ENCODE peak calls at places on chromosome 1, in five cellular contexts. One of them, this sample, is unnamed.

GRCh38 chr1:160103658-160104519 is 5.5 kb upstream of the IGSF8 start:
- DNase-seq in NCI-H1417 treated with DMSO at 0.1 percent for 48 hours: no peak
- DNase-seq in GM23248: no peak
- DNase-seq in activated T-cell treated with anti-CD3 and anti-CD28 coated beads, Interleukin-2, amount 50 U/mL, for 72 hours: no peak
- DNase-seq in stimulated activated CD8-positive, alpha-beta memory T cell treated with anti-CD3 and anti-CD28 coated beads, Interleukin-15, amount 100 ng/mL, for 4 hours: no peak
- DNase-seq in this sample: no peak

GRCh38 chr1:183215076-183215720 is 29.1 kb downstream of the LAMC2 start:
- DNase-seq in NCI-H1417 treated with DMSO at 0.1 percent for 48 hours: no peak
- DNase-seq in GM23248: no peak
- DNase-seq in activated T-cell treated with anti-CD3 and anti-CD28 coated beads, Interleukin-2, amount 50 U/mL, for 72 hours: no peak
- DNase-seq in stimulated activated CD8-positive, alpha-beta memory T cell treated with anti-CD3 and anti-CD28 coated beads, Interleukin-15, amount 100 ng/mL, for 4 hours: no peak
- DNase-seq in this sample: no peak

GRCh38 chr1:14897080-14897449 is 256.5 kb upstream of the TMEM51 start:
- DNase-seq in NCI-H1417 treated with DMSO at 0.1 percent for 48 hours: no peak
- DNase-seq in GM23248: peak; percentile 18
- DNase-seq in activated T-cell treated with anti-CD3 and anti-CD28 coated beads, Interleukin-2, amount 50 U/mL, for 72 hours: no peak
- DNase-seq in stimulated activated CD8-positive, alpha-beta memory T cell treated with anti-CD3 and anti-CD28 coated beads, Interleukin-15, amount 100 ng/mL, for 4 hours: no peak
- DNase-seq in this sample: no peak

GRCh38 chr1:59422921-59423575 is 126.2 kb downstream of the FGGY start:
- DNase-seq in NCI-H1417 treated with DMSO at 0.1 percent for 48 hours: no peak
- DNase-seq in GM23248: peak; percentile 48
- DNase-seq in activated T-cell treated with anti-CD3 and anti-CD28 coated beads, Interleukin-2, amount 50 U/mL, for 72 hours: no peak
- DNase-seq in stimulated activated CD8-positive, alpha-beta memory T cell treated with anti-CD3 and anti-CD28 coated beads, Interleukin-15, amount 100 ng/mL, for 4 hours: no peak
- DNase-seq in this sample: peak; percentile 73

GRCh38 chr1:27724961-27725373 is 794 bp upstream of the FAM76A start:
- DNase-seq in NCI-H1417 treated with DMSO at 0.1 percent for 48 hours: peak; percentile 44
- DNase-seq in GM23248: peak; percentile 42
- DNase-seq in activated T-cell treated with anti-CD3 and anti-CD28 coated beads, Interleukin-2, amount 50 U/mL, for 72 hours: no peak
- DNase-seq in stimulated activated CD8-positive, alpha-beta memory T cell treated with anti-CD3 and anti-CD28 coated beads, Interleukin-15, amount 100 ng/mL, for 4 hours: no peak
- DNase-seq in this sample: peak; percentile 67

GRCh38 chr1:5622412-5622811 is 369.8 kb downstream of the NPHP4 start:
- DNase-seq in NCI-H1417 treated with DMSO at 0.1 percent for 48 hours: no peak
- DNase-seq in GM23248: peak; percentile 8
- DNase-seq in activated T-cell treated with anti-CD3 and anti-CD28 coated beads, Interleukin-2, amount 50 U/mL, for 72 hours: no peak
- DNase-seq in stimulated activated CD8-positive, alpha-beta memory T cell treated with anti-CD3 and anti-CD28 coated beads, Interleukin-15, amount 100 ng/mL, for 4 hours: no peak
- DNase-seq in this sample: no peak

GRCh38 chr1:35876988-35877387 is 6.0 kb upstream of the AGO1 start:
- DNase-seq in NCI-H1417 treated with DMSO at 0.1 percent for 48 hours: no peak
- DNase-seq in GM23248: peak; percentile 49
- DNase-seq in activated T-cell treated with anti-CD3 and anti-CD28 coated beads, Interleukin-2, amount 50 U/mL, for 72 hours: no peak
- DNase-seq in stimulated activated CD8-positive, alpha-beta memory T cell treated with anti-CD3 and anti-CD28 coated beads, Interleukin-15, amount 100 ng/mL, for 4 hours: no peak
- DNase-seq in this sample: no peak

GRCh38 chr1:236950365-236950764 is 53.9 kb downstream of the MT1HL1 start:
- DNase-seq in NCI-H1417 treated with DMSO at 0.1 percent for 48 hours: no peak
- DNase-seq in GM23248: no peak
- DNase-seq in activated T-cell treated with anti-CD3 and anti-CD28 coated beads, Interleukin-2, amount 50 U/mL, for 72 hours: no peak
- DNase-seq in stimulated activated CD8-positive, alpha-beta memory T cell treated with anti-CD3 and anti-CD28 coated beads, Interleukin-15, amount 100 ng/mL, for 4 hours: no peak
- DNase-seq in this sample: no peak

GRCh38 chr1:228454238-228454637 is 32.9 kb upstream of the RNF187 start:
- DNase-seq in NCI-H1417 treated with DMSO at 0.1 percent for 48 hours: no peak
- DNase-seq in GM23248: no peak
- DNase-seq in activated T-cell treated with anti-CD3 and anti-CD28 coated beads, Interleukin-2, amount 50 U/mL, for 72 hours: no peak
- DNase-seq in stimulated activated CD8-positive, alpha-beta memory T cell treated with anti-CD3 and anti-CD28 coated beads, Interleukin-15, amount 100 ng/mL, for 4 hours: no peak
- DNase-seq in this sample: no peak

GRCh38 chr1:202145325-202146140 is 996 bp upstream of the ARL8A start:
- DNase-seq in NCI-H1417 treated with DMSO at 0.1 percent for 48 hours: no peak
- DNase-seq in GM23248: peak; percentile 29
- DNase-seq in activated T-cell treated with anti-CD3 and anti-CD28 coated beads, Interleukin-2, amount 50 U/mL, for 72 hours: peak; percentile 70
- DNase-seq in stimulated activated CD8-positive, alpha-beta memory T cell treated with anti-CD3 and anti-CD28 coated beads, Interleukin-15, amount 100 ng/mL, for 4 hours: no peak
- DNase-seq in this sample: no peak

GRCh38 chr1:90313756-90314155 is 318.8 kb downstream of the ZNF326 start:
- DNase-seq in NCI-H1417 treated with DMSO at 0.1 percent for 48 hours: no peak
- DNase-seq in GM23248: no peak
- DNase-seq in activated T-cell treated with anti-CD3 and anti-CD28 coated beads, Interleukin-2, amount 50 U/mL, for 72 hours: no peak
- DNase-seq in stimulated activated CD8-positive, alpha-beta memory T cell treated with anti-CD3 and anti-CD28 coated beads, Interleukin-15, amount 100 ng/mL, for 4 hours: no peak
- DNase-seq in this sample: no peak

GRCh38 chr1:19398309-19398760 is 86.2 kb downstream of the SLC66A1 start:
- DNase-seq in NCI-H1417 treated with DMSO at 0.1 percent for 48 hours: no peak
- DNase-seq in GM23248: peak; percentile 99
- DNase-seq in activated T-cell treated with anti-CD3 and anti-CD28 coated beads, Interleukin-2, amount 50 U/mL, for 72 hours: peak; percentile 42
- DNase-seq in stimulated activated CD8-positive, alpha-beta memory T cell treated with anti-CD3 and anti-CD28 coated beads, Interleukin-15, amount 100 ng/mL, for 4 hours: no peak
- DNase-seq in this sample: no peak

GRCh38 chr1:246483204-246483933 is 23.7 kb downstream of the SMYD3 start:
- DNase-seq in NCI-H1417 treated with DMSO at 0.1 percent for 48 hours: no peak
- DNase-seq in GM23248: peak; percentile 42
- DNase-seq in activated T-cell treated with anti-CD3 and anti-CD28 coated beads, Interleukin-2, amount 50 U/mL, for 72 hours: no peak
- DNase-seq in stimulated activated CD8-positive, alpha-beta memory T cell treated with anti-CD3 and anti-CD28 coated beads, Interleukin-15, amount 100 ng/mL, for 4 hours: no peak
- DNase-seq in this sample: no peak

GRCh38 chr1:99122039-99122438 is 117.4 kb upstream of the PLPPR5 start:
- DNase-seq in NCI-H1417 treated with DMSO at 0.1 percent for 48 hours: no peak
- DNase-seq in GM23248: no peak
- DNase-seq in activated T-cell treated with anti-CD3 and anti-CD28 coated beads, Interleukin-2, amount 50 U/mL, for 72 hours: no peak
- DNase-seq in stimulated activated CD8-positive, alpha-beta memory T cell treated with anti-CD3 and anti-CD28 coated beads, Interleukin-15, amount 100 ng/mL, for 4 hours: no peak
- DNase-seq in this sample: no peak

GRCh38 chr1:233376711-233377110 is 49.2 kb downstream of the MAP3K21 start:
- DNase-seq in NCI-H1417 treated with DMSO at 0.1 percent for 48 hours: no peak
- DNase-seq in GM23248: no peak
- DNase-seq in activated T-cell treated with anti-CD3 and anti-CD28 coated beads, Interleukin-2, amount 50 U/mL, for 72 hours: no peak
- DNase-seq in stimulated activated CD8-positive, alpha-beta memory T cell treated with anti-CD3 and anti-CD28 coated beads, Interleukin-15, amount 100 ng/mL, for 4 hours: no peak
- DNase-seq in this sample: no peak

GRCh38 chr1:162011337-162012012 is 12.2 kb downstream of the OLFML2B start:
- DNase-seq in NCI-H1417 treated with DMSO at 0.1 percent for 48 hours: no peak
- DNase-seq in GM23248: no peak
- DNase-seq in activated T-cell treated with anti-CD3 and anti-CD28 coated beads, Interleukin-2, amount 50 U/mL, for 72 hours: no peak
- DNase-seq in stimulated activated CD8-positive, alpha-beta memory T cell treated with anti-CD3 and anti-CD28 coated beads, Interleukin-15, amount 100 ng/mL, for 4 hours: no peak
- DNase-seq in this sample: peak; percentile 64

GRCh38 chr1:205809469-205809868 is 3.5 kb downstream of the SLC41A1 start:
- DNase-seq in NCI-H1417 treated with DMSO at 0.1 percent for 48 hours: no peak
- DNase-seq in GM23248: no peak
- DNase-seq in activated T-cell treated with anti-CD3 and anti-CD28 coated beads, Interleukin-2, amount 50 U/mL, for 72 hours: no peak
- DNase-seq in stimulated activated CD8-positive, alpha-beta memory T cell treated with anti-CD3 and anti-CD28 coated beads, Interleukin-15, amount 100 ng/mL, for 4 hours: no peak
- DNase-seq in this sample: no peak

GRCh38 chr1:8297245-8297644 is 20.7 kb upstream of the SLC45A1 start:
- DNase-seq in NCI-H1417 treated with DMSO at 0.1 percent for 48 hours: no peak
- DNase-seq in GM23248: no peak
- DNase-seq in activated T-cell treated with anti-CD3 and anti-CD28 coated beads, Interleukin-2, amount 50 U/mL, for 72 hours: no peak
- DNase-seq in stimulated activated CD8-positive, alpha-beta memory T cell treated with anti-CD3 and anti-CD28 coated beads, Interleukin-15, amount 100 ng/mL, for 4 hours: no peak
- DNase-seq in this sample: no peak

GRCh38 chr1:220879090-220879508 is at the start of gene HLX:
- DNase-seq in NCI-H1417 treated with DMSO at 0.1 percent for 48 hours: no peak
- DNase-seq in GM23248: peak; percentile 98
- DNase-seq in activated T-cell treated with anti-CD3 and anti-CD28 coated beads, Interleukin-2, amount 50 U/mL, for 72 hours: peak; percentile 50
- DNase-seq in stimulated activated CD8-positive, alpha-beta memory T cell treated with anti-CD3 and anti-CD28 coated beads, Interleukin-15, amount 100 ng/mL, for 4 hours: no peak
- DNase-seq in this sample: peak; percentile 97

GRCh38 chr1:234495231-234495990 is 16.4 kb upstream of the TARBP1 start:
- DNase-seq in NCI-H1417 treated with DMSO at 0.1 percent for 48 hours: no peak
- DNase-seq in GM23248: peak; percentile 91
- DNase-seq in activated T-cell treated with anti-CD3 and anti-CD28 coated beads, Interleukin-2, amount 50 U/mL, for 72 hours: peak; percentile 50
- DNase-seq in stimulated activated CD8-positive, alpha-beta memory T cell treated with anti-CD3 and anti-CD28 coated beads, Interleukin-15, amount 100 ng/mL, for 4 hours: no peak
- DNase-seq in this sample: no peak

GRCh38 chr1:226603030-226603960 is 54.7 kb downstream of the STUM start:
- DNase-seq in NCI-H1417 treated with DMSO at 0.1 percent for 48 hours: no peak
- DNase-seq in GM23248: peak; percentile 92
- DNase-seq in activated T-cell treated with anti-CD3 and anti-CD28 coated beads, Interleukin-2, amount 50 U/mL, for 72 hours: no peak
- DNase-seq in stimulated activated CD8-positive, alpha-beta memory T cell treated with anti-CD3 and anti-CD28 coated beads, Interleukin-15, amount 100 ng/mL, for 4 hours: no peak
- DNase-seq in this sample: peak; percentile 78

GRCh38 chr1:80363689-80364475 is 1357.4 kb upstream of the ADGRL4 start:
- DNase-seq in NCI-H1417 treated with DMSO at 0.1 percent for 48 hours: no peak
- DNase-seq in GM23248: no peak
- DNase-seq in activated T-cell treated with anti-CD3 and anti-CD28 coated beads, Interleukin-2, amount 50 U/mL, for 72 hours: no peak
- DNase-seq in stimulated activated CD8-positive, alpha-beta memory T cell treated with anti-CD3 and anti-CD28 coated beads, Interleukin-15, amount 100 ng/mL, for 4 hours: no peak
- DNase-seq in this sample: no peak

GRCh38 chr1:213127074-213127473 is 76.0 kb downstream of the RPS6KC1 start:
- DNase-seq in NCI-H1417 treated with DMSO at 0.1 percent for 48 hours: no peak
- DNase-seq in GM23248: peak; percentile 54
- DNase-seq in activated T-cell treated with anti-CD3 and anti-CD28 coated beads, Interleukin-2, amount 50 U/mL, for 72 hours: no peak
- DNase-seq in stimulated activated CD8-positive, alpha-beta memory T cell treated with anti-CD3 and anti-CD28 coated beads, Interleukin-15, amount 100 ng/mL, for 4 hours: no peak
- DNase-seq in this sample: no peak

GRCh38 chr1:229381234-229381633 is 38.4 kb upstream of the CCSAP start:
- DNase-seq in NCI-H1417 treated with DMSO at 0.1 percent for 48 hours: no peak
- DNase-seq in GM23248: no peak
- DNase-seq in activated T-cell treated with anti-CD3 and anti-CD28 coated beads, Interleukin-2, amount 50 U/mL, for 72 hours: no peak
- DNase-seq in stimulated activated CD8-positive, alpha-beta memory T cell treated with anti-CD3 and anti-CD28 coated beads, Interleukin-15, amount 100 ng/mL, for 4 hours: no peak
- DNase-seq in this sample: no peak

GRCh38 chr1:235027076-235027861 is 101.4 kb downstream of the TOMM20 start:
- DNase-seq in NCI-H1417 treated with DMSO at 0.1 percent for 48 hours: no peak
- DNase-seq in GM23248: no peak
- DNase-seq in activated T-cell treated with anti-CD3 and anti-CD28 coated beads, Interleukin-2, amount 50 U/mL, for 72 hours: no peak
- DNase-seq in stimulated activated CD8-positive, alpha-beta memory T cell treated with anti-CD3 and anti-CD28 coated beads, Interleukin-15, amount 100 ng/mL, for 4 hours: no peak
- DNase-seq in this sample: no peak

GRCh38 chr1:53361541-53361961 is 33.7 kb upstream of the LRP8 start:
- DNase-seq in NCI-H1417 treated with DMSO at 0.1 percent for 48 hours: no peak
- DNase-seq in GM23248: no peak
- DNase-seq in activated T-cell treated with anti-CD3 and anti-CD28 coated beads, Interleukin-2, amount 50 U/mL, for 72 hours: no peak
- DNase-seq in stimulated activated CD8-positive, alpha-beta memory T cell treated with anti-CD3 and anti-CD28 coated beads, Interleukin-15, amount 100 ng/mL, for 4 hours: no peak
- DNase-seq in this sample: no peak

GRCh38 chr1:179003474-179004066 is 22.1 kb upstream of the FAM20B start:
- DNase-seq in NCI-H1417 treated with DMSO at 0.1 percent for 48 hours: no peak
- DNase-seq in GM23248: no peak
- DNase-seq in activated T-cell treated with anti-CD3 and anti-CD28 coated beads, Interleukin-2, amount 50 U/mL, for 72 hours: no peak
- DNase-seq in stimulated activated CD8-positive, alpha-beta memory T cell treated with anti-CD3 and anti-CD28 coated beads, Interleukin-15, amount 100 ng/mL, for 4 hours: no peak
- DNase-seq in this sample: no peak

GRCh38 chr1:114581335-114582287 is at the start of gene BCAS2:
- DNase-seq in NCI-H1417 treated with DMSO at 0.1 percent for 48 hours: peak; percentile 91
- DNase-seq in GM23248: peak; percentile 99
- DNase-seq in activated T-cell treated with anti-CD3 and anti-CD28 coated beads, Interleukin-2, amount 50 U/mL, for 72 hours: peak; percentile 93
- DNase-seq in stimulated activated CD8-positive, alpha-beta memory T cell treated with anti-CD3 and anti-CD28 coated beads, Interleukin-15, amount 100 ng/mL, for 4 hours: peak; percentile 92
- DNase-seq in this sample: peak; percentile 97

GRCh38 chr1:19435851-19436465 is 49.4 kb downstream of the CAPZB start:
- DNase-seq in NCI-H1417 treated with DMSO at 0.1 percent for 48 hours: no peak
- DNase-seq in GM23248: peak; percentile 94
- DNase-seq in activated T-cell treated with anti-CD3 and anti-CD28 coated beads, Interleukin-2, amount 50 U/mL, for 72 hours: no peak
- DNase-seq in stimulated activated CD8-positive, alpha-beta memory T cell treated with anti-CD3 and anti-CD28 coated beads, Interleukin-15, amount 100 ng/mL, for 4 hours: no peak
- DNase-seq in this sample: no peak

GRCh38 chr1:212979340-212980122 is 29.2 kb downstream of the VASH2 start:
- DNase-seq in NCI-H1417 treated with DMSO at 0.1 percent for 48 hours: no peak
- DNase-seq in GM23248: no peak
- DNase-seq in activated T-cell treated with anti-CD3 and anti-CD28 coated beads, Interleukin-2, amount 50 U/mL, for 72 hours: peak; percentile 52
- DNase-seq in stimulated activated CD8-positive, alpha-beta memory T cell treated with anti-CD3 and anti-CD28 coated beads, Interleukin-15, amount 100 ng/mL, for 4 hours: peak; percentile 6
- DNase-seq in this sample: no peak

GRCh38 chr1:241611063-241611462 is 29.1 kb downstream of the CHML start:
- DNase-seq in NCI-H1417 treated with DMSO at 0.1 percent for 48 hours: peak; percentile 23
- DNase-seq in GM23248: peak; percentile 69
- DNase-seq in activated T-cell treated with anti-CD3 and anti-CD28 coated beads, Interleukin-2, amount 50 U/mL, for 72 hours: no peak
- DNase-seq in stimulated activated CD8-positive, alpha-beta memory T cell treated with anti-CD3 and anti-CD28 coated beads, Interleukin-15, amount 100 ng/mL, for 4 hours: no peak
- DNase-seq in this sample: no peak

GRCh38 chr1:99546432-99547416 is 99.2 kb upstream of the PALMD start:
- DNase-seq in NCI-H1417 treated with DMSO at 0.1 percent for 48 hours: no peak
- DNase-seq in GM23248: peak; percentile 42
- DNase-seq in activated T-cell treated with anti-CD3 and anti-CD28 coated beads, Interleukin-2, amount 50 U/mL, for 72 hours: no peak
- DNase-seq in stimulated activated CD8-positive, alpha-beta memory T cell treated with anti-CD3 and anti-CD28 coated beads, Interleukin-15, amount 100 ng/mL, for 4 hours: no peak
- DNase-seq in this sample: no peak

GRCh38 chr1:227782226-227782625 is 33.2 kb upstream of the PRSS38 start:
- DNase-seq in NCI-H1417 treated with DMSO at 0.1 percent for 48 hours: no peak
- DNase-seq in GM23248: no peak
- DNase-seq in activated T-cell treated with anti-CD3 and anti-CD28 coated beads, Interleukin-2, amount 50 U/mL, for 72 hours: no peak
- DNase-seq in stimulated activated CD8-positive, alpha-beta memory T cell treated with anti-CD3 and anti-CD28 coated beads, Interleukin-15, amount 100 ng/mL, for 4 hours: no peak
- DNase-seq in this sample: peak; percentile 25

GRCh38 chr1:244113532-244114320 is 62.6 kb downstream of the ZBTB18 start:
- DNase-seq in NCI-H1417 treated with DMSO at 0.1 percent for 48 hours: no peak
- DNase-seq in GM23248: peak; percentile 59
- DNase-seq in activated T-cell treated with anti-CD3 and anti-CD28 coated beads, Interleukin-2, amount 50 U/mL, for 72 hours: no peak
- DNase-seq in stimulated activated CD8-positive, alpha-beta memory T cell treated with anti-CD3 and anti-CD28 coated beads, Interleukin-15, amount 100 ng/mL, for 4 hours: no peak
- DNase-seq in this sample: no peak

GRCh38 chr1:222084996-222085395 is 343.1 kb upstream of the DUSP10 start:
- DNase-seq in NCI-H1417 treated with DMSO at 0.1 percent for 48 hours: no peak
- DNase-seq in GM23248: peak; percentile 94
- DNase-seq in activated T-cell treated with anti-CD3 and anti-CD28 coated beads, Interleukin-2, amount 50 U/mL, for 72 hours: no peak
- DNase-seq in stimulated activated CD8-positive, alpha-beta memory T cell treated with anti-CD3 and anti-CD28 coated beads, Interleukin-15, amount 100 ng/mL, for 4 hours: no peak
- DNase-seq in this sample: no peak

GRCh38 chr1:1122078-1122811 is 6.4 kb upstream of the C1orf159 start:
- DNase-seq in NCI-H1417 treated with DMSO at 0.1 percent for 48 hours: no peak
- DNase-seq in GM23248: peak; percentile 89
- DNase-seq in activated T-cell treated with anti-CD3 and anti-CD28 coated beads, Interleukin-2, amount 50 U/mL, for 72 hours: peak; percentile 92
- DNase-seq in stimulated activated CD8-positive, alpha-beta memory T cell treated with anti-CD3 and anti-CD28 coated beads, Interleukin-15, amount 100 ng/mL, for 4 hours: peak; percentile 69
- DNase-seq in this sample: peak; percentile 94

GRCh38 chr1:158607296-158607695 is 2.2 kb downstream of the OR10Z1 start:
- DNase-seq in NCI-H1417 treated with DMSO at 0.1 percent for 48 hours: no peak
- DNase-seq in GM23248: no peak
- DNase-seq in activated T-cell treated with anti-CD3 and anti-CD28 coated beads, Interleukin-2, amount 50 U/mL, for 72 hours: no peak
- DNase-seq in stimulated activated CD8-positive, alpha-beta memory T cell treated with anti-CD3 and anti-CD28 coated beads, Interleukin-15, amount 100 ng/mL, for 4 hours: no peak
- DNase-seq in this sample: no peak

GRCh38 chr1:30748098-30748698 is 9.4 kb downstream of the LAPTM5 start:
- DNase-seq in NCI-H1417 treated with DMSO at 0.1 percent for 48 hours: no peak
- DNase-seq in GM23248: no peak
- DNase-seq in activated T-cell treated with anti-CD3 and anti-CD28 coated beads, Interleukin-2, amount 50 U/mL, for 72 hours: no peak
- DNase-seq in stimulated activated CD8-positive, alpha-beta memory T cell treated with anti-CD3 and anti-CD28 coated beads, Interleukin-15, amount 100 ng/mL, for 4 hours: no peak
- DNase-seq in this sample: peak; percentile 31

This sample was measured in right cardiac atrium.